ENCODE peak calls at places on chromosomes 12 and 14, in eight cellular contexts. E is A549; X is naive thymus-derived CD8-positive, alpha-beta T cell; C is SK-MEL-5; W is Ammon's horn; K is GM03348; B is progenitor cell of endocrine pancreas; U is activated T-helper 1 cell treated with anti-CD3 and anti-CD28 coated beads, Interleukin-12 subunit alpha, Interleukin-12 subunit beta, Interleukin-2, Interleukin-4 antibody, amounts not matched to agents 30 ng/mL and 10 ng/mL and 1 ng/mL, durations not matched to agents 14 hours and 24 hours and 36 hours. P is an unnamed sample.

GRCh38 chr12:72622556-72622955 is 350.4 kb downstream of the TRHDE start:
- DNase-seq in E (no peak), X (no peak), C (no peak), W (no peak), K (no peak), B (no peak), U (no peak), P (no peak)

GRCh38 chr12:107748472-107748871 is 12.5 kb downstream of the PRDM4 start:
- DNase-seq in E (no peak), X (no peak), C (no peak), W (no peak), K (peak; percentile 70), B (no peak), U (no peak), P (no peak)

GRCh38 chr12:111418594-111418880 is 12.8 kb downstream of the SH2B3 start:
- DNase-seq in E (no peak), X (no peak), C (no peak), W (no peak), K (no peak), B (no peak), U (no peak), P (no peak)

GRCh38 chr12:95633671-95634465 is 82.6 kb upstream of the USP44 start:
- DNase-seq in E (no peak), X (no peak), C (peak; percentile 21), W (no peak), K (peak; percentile 27), B (no peak), U (no peak), P (no peak)

GRCh38 chr14:101858791-101859537 is 97.5 kb downstream of the PPP2R5C start:
- DNase-seq in E (no peak), X (no peak), C (no peak), W (no peak), K (no peak), B (no peak), U (no peak), P (no peak)

GRCh38 chr12:18130855-18131254 is 40.9 kb upstream of the RERGL start:
- DNase-seq in E (no peak), X (no peak), C (no peak), W (no peak), K (no peak), B (no peak), U (no peak), P (no peak)

GRCh38 chr12:19311165-19311564 is 128.1 kb upstream of the AEBP2 start:
- DNase-seq in E (no peak), X (no peak), C (no peak), W (no peak), K (no peak), B (no peak), U (no peak), P (no peak)

GRCh38 chr14:34755215-34755614 is 40.8 kb upstream of the CFL2 start:
- DNase-seq in E (no peak), X (no peak), C (no peak), W (no peak), K (no peak), B (no peak), U (no peak), P (no peak)

GRCh38 chr12:13203028-13203922 is 6.7 kb downstream of the EMP1 start:
- DNase-seq in E (peak; percentile 55), X (no peak), C (peak; percentile 70), W (no peak), K (peak; percentile 67), B (no peak), U (no peak), P (no peak)

GRCh38 chr14:71089974-71090373 is 182.7 kb downstream of the PCNX1 start:
- DNase-seq in E (no peak), X (no peak), C (no peak), W (no peak), K (peak; percentile 61), B (no peak), U (no peak), P (no peak)

GRCh38 chr14:61296707-61297502 is 15.8 kb upstream of the TMEM30B start:
- DNase-seq in E (peak; percentile 49), X (peak; percentile 66), C (peak; percentile 65), W (peak; percentile 48), K (peak; percentile 66), B (no peak), U (no peak), P (no peak)

GRCh38 chr12:69497308-69498026 is 27.3 kb downstream of the FRS2 start:
- DNase-seq in E (no peak), X (no peak), C (no peak), W (no peak), K (no peak), B (no peak), U (no peak), P (no peak)

GRCh38 chr14:89085154-89086059 is 261.0 kb downstream of the TTC8 start:
- DNase-seq in E (no peak), X (no peak), C (no peak), W (no peak), K (peak; percentile 15), B (no peak), U (no peak), P (no peak)

GRCh38 chr14:67736771-67737170 is 35.1 kb downstream of the RDH12 start:
- DNase-seq in E (no peak), X (no peak), C (no peak), W (no peak), K (no peak), B (no peak), U (no peak), P (no peak)

GRCh38 chr12:42238240-42239140 is at the start of gene YAF2:
- DNase-seq in E (peak; percentile 92), X (peak; percentile 82), C (peak; percentile 83), W (peak; percentile 95), K (peak; percentile 98), B (peak; percentile 83), U (peak; percentile 85), P (peak; percentile 88)

GRCh38 chr14:94717808-94718207 is 52.1 kb downstream of the GSC start:
- DNase-seq in E (no peak), X (no peak), C (peak; percentile 34), W (no peak), K (no peak), B (no peak), U (no peak), P (no peak)

GRCh38 chr12:47721431-47721973 is 3.8 kb downstream of the ENDOU start:
- DNase-seq in E (no peak), X (peak; percentile 46), C (no peak), W (no peak), K (no peak), B (no peak), U (no peak), P (no peak)

GRCh38 chr14:92516966-92517350 is 3.4 kb downstream of the RIN3 start:
- DNase-seq in E (no peak), X (no peak), C (no peak), W (no peak), K (no peak), B (no peak), U (no peak), P (no peak)

GRCh38 chr14:69291891-69292586 is 32.1 kb downstream of the GALNT16 start:
- DNase-seq in E (no peak), X (no peak), C (no peak), W (no peak), K (no peak), B (no peak), U (no peak), P (peak; percentile 62)

GRCh38 chr14:91877376-91877775 is 10.0 kb upstream of the TC2N start:
- DNase-seq in E (no peak), X (no peak), C (no peak), W (no peak), K (no peak), B (no peak), U (no peak), P (no peak)

GRCh38 chr12:130747867-130748740 is 32.0 kb upstream of the RIMBP2 start:
- DNase-seq in E (peak; percentile 66), X (peak; percentile 67), C (peak; percentile 81), W (peak; percentile 88), K (peak; percentile 89), B (peak; percentile 80), U (peak; percentile 47), P (no peak)

GRCh38 chr12:52182898-52183543 is 8.8 kb downstream of the KRT80 start:
- DNase-seq in E (no peak), X (no peak), C (no peak), W (no peak), K (no peak), B (no peak), U (no peak), P (no peak)

GRCh38 chr14:98171654-98172053 is 1100.3 kb downstream of the BCL11B start:
- DNase-seq in E (no peak), X (peak; percentile 44), C (no peak), W (no peak), K (no peak), B (no peak), U (no peak), P (no peak)

GRCh38 chr14:80996049-80996901 is 40.9 kb downstream of the TSHR start:
- DNase-seq in E (peak; percentile 78), X (peak; percentile 49), C (peak; percentile 84), W (peak; percentile 89), K (peak; percentile 82), B (no peak), U (no peak), P (no peak)

GRCh38 chr12:113432976-113433375 is 10.8 kb downstream of the SDSL start:
- DNase-seq in E (no peak), X (no peak), C (no peak), W (peak; percentile 21), K (no peak), B (no peak), U (no peak), P (no peak)

GRCh38 chr12:107485731-107486130 is 199.9 kb upstream of the PWP1 start:
- DNase-seq in E (peak; percentile 28), X (no peak), C (no peak), W (no peak), K (no peak), B (no peak), U (no peak), P (no peak)

GRCh38 chr14:93231129-93231979 is 24.3 kb downstream of the UBR7 start:
- DNase-seq in E (peak; percentile 51), X (no peak), C (peak; percentile 34), W (peak; percentile 67), K (peak; percentile 78), B (no peak), U (no peak), P (no peak)

GRCh38 chr14:76678244-76678643 is 83.0 kb upstream of the VASH1 start:
- DNase-seq in E (no peak), X (no peak), C (no peak), W (no peak), K (no peak), B (no peak), U (no peak), P (no peak)

GRCh38 chr12:65824314-65824563 is at the start of gene HMGA2:
- DNase-seq in E (no peak), X (no peak), C (no peak), W (no peak), K (peak; percentile 66), B (no peak), U (no peak), P (no peak)

GRCh38 chr12:65923228-65923627 is 98.9 kb downstream of the HMGA2 start:
- DNase-seq in E (no peak), X (no peak), C (peak; percentile 35), W (no peak), K (no peak), B (no peak), U (no peak), P (no peak)

GRCh38 chr12:104729610-104730446 is 228.3 kb downstream of the SLC41A2 start:
- DNase-seq in E (no peak), X (no peak), C (no peak), W (no peak), K (no peak), B (no peak), U (no peak), P (no peak)